ENCODE peak calls at places on chromosomes 3 and 15, in seven cellular contexts. W, J, F, G, Q, R and N are unnamed samples.

GRCh38 chr15:45469027-45469426 is 53.5 kb downstream of the SLC30A4 start:
- DNase-seq in Q (no peak), F (no peak), R (no peak), J (no peak), G (no peak), W (no peak), N (no peak)

GRCh38 chr15:63628123-63628822 is 31.1 kb downstream of the FBXL22 start:
- DNase-seq in W (no peak), F (no peak), R (peak; percentile 10), Q (no peak), J (no peak), G (peak; percentile 64), N (no peak)

GRCh38 chr3:37024092-37024491 is 30.8 kb downstream of the MLH1 start:
- DNase-seq in J (no peak), R (peak; percentile 29), Q (peak; percentile 17), W (peak; percentile 43), G (no peak), F (no peak), N (no peak)

GRCh38 chr3:126117786-126118185 is 33.9 kb upstream of the SLC41A3 start:
- DNase-seq in G (peak; percentile 8), J (peak; percentile 51), W (no peak), Q (no peak), F (no peak), R (no peak), N (peak; percentile 6)

GRCh38 chr3:134798681-134799311 is 3.7 kb downstream of the EPHB1 start:
- DNase-seq in G (no peak), W (no peak), R (no peak), J (no peak), Q (no peak), F (no peak), N (no peak)

GRCh38 chr3:133271491-133271890 is 128.4 kb upstream of the BFSP2 start:
- DNase-seq in Q (no peak), G (no peak), W (peak; percentile 28), F (no peak), R (no peak), J (no peak), N (no peak)

GRCh38 chr15:84863480-84864428 is 20.7 kb upstream of the SLC28A1 start:
- DNase-seq in R (peak; percentile 21), J (no peak), G (no peak), F (no peak), Q (no peak), W (peak; percentile 24), N (no peak)

GRCh38 chr3:126342991-126343661 is 14.1 kb downstream of the KLF15 start:
- DNase-seq in G (peak; percentile 14), W (peak; percentile 59), R (peak; percentile 28), J (peak; percentile 65), F (peak; percentile 26), Q (no peak), N (peak; percentile 21)

GRCh38 chr15:45583731-45584639 is 3.2 kb upstream of the BLOC1S6 start:
- DNase-seq in J (no peak), R (no peak), Q (no peak), W (no peak), G (no peak), F (no peak), N (no peak)

GRCh38 chr3:170483485-170484262 is 65.0 kb downstream of the CLDN11 start:
- DNase-seq in G (no peak), F (no peak), W (no peak), J (no peak), Q (no peak), R (peak; percentile 29), N (no peak)

GRCh38 chr3:127388412-127388811 is 100.6 kb upstream of the PRR20G start:
- DNase-seq in W (no peak), F (no peak), G (no peak), Q (no peak), R (no peak), J (peak; percentile 24), N (no peak)

GRCh38 chr3:30614373-30614772 is 8.0 kb downstream of the TGFBR2 start:
- DNase-seq in R (no peak), J (no peak), G (no peak), W (no peak), F (no peak), Q (no peak), N (no peak)

GRCh38 chr3:173371848-173372487 is 25.6 kb upstream of the NLGN1 start:
- DNase-seq in R (peak; percentile 50), W (peak; percentile 49), F (peak; percentile 29), G (no peak), J (no peak), Q (no peak), N (peak; percentile 30)

GRCh38 chr3:161117646-161118045 is 12.5 kb upstream of the B3GALNT1 start:
- DNase-seq in J (no peak), W (no peak), F (no peak), Q (no peak), R (no peak), G (no peak), N (no peak)

GRCh38 chr3:140576444-140576843 is 101.4 kb upstream of the TRIM42 start:
- DNase-seq in F (no peak), R (no peak), Q (no peak), J (no peak), W (no peak), G (no peak), N (no peak)

GRCh38 chr3:152192936-152193672 is 75.6 kb upstream of the MBNL1 start:
- DNase-seq in W (no peak), J (no peak), Q (no peak), F (no peak), G (no peak), R (no peak), N (no peak)

GRCh38 chr3:8745619-8746370 is 12.2 kb downstream of the CAV3 start:
- DNase-seq in F (no peak), J (peak; percentile 58), W (no peak), Q (no peak), R (no peak), G (no peak), N (no peak)

GRCh38 chr3:143596957-143597642 is 251.2 kb downstream of the SLC9A9 start:
- DNase-seq in Q (no peak), J (no peak), W (no peak), F (peak; percentile 6), R (no peak), G (no peak), N (no peak)
- TF ChIP-seq CTCF in Q (no peak), J (no peak), W (no peak), F (no peak), R (no peak), G (no peak), N (no peak)

GRCh38 chr3:142596726-142597088 is 514 bp downstream of the PLS1 start:
- DNase-seq in W (no peak), J (no peak), Q (no peak), G (no peak), R (no peak), F (no peak), N (no peak)
- TF ChIP-seq CTCF in W (no peak), J (no peak), Q (no peak), G (no peak), R (no peak), F (no peak), N (no peak)

DNA sequence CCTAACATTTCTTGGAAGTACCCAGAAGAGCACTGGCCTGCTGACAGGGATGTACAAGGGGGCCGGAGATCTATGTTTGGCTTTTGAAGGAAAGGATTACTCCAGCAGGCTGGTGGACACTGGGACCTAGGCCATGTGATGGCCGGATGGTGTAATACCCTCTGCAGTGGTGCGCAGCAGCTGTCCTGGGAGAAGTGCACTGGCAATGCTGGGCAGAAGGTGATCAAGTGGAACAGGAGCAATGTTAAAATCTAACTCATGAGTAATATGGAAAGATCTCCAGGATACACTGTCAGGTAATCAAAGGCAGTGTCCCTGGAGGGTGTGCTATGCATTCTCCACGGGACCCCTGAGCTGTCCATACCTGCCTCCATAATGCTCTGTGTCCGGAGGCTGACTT is 71.2 kb upstream of the POMGNT2 start:
- DNase-seq in Q (no peak), J (no peak), G (no peak), F (no peak), R (no peak), W (no peak), N (no peak)
- TF ChIP-seq CTCF in Q (no peak), J (no peak), G (no peak), F (no peak), R (no peak), W (no peak), N (no peak)

DNA sequence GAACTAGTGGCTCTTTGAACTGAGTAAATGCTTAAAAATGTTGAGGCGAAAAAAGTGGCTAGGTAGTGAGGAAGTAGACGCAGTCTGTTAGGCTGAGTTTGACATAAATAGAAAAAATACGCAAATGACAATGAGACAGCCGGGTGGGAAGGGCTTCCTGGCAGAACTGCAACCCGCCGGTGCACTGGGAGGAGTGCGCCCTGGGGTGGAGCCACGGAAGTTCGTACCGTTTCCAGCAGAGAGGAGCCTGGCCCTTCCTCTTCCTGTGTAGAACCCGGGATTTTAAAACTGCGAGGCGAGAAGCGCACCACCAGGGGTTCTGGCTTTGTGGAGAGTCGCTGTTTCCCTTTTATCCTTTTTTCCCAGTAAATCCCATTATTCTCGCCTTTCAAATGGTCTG is 602.6 kb downstream of the PYDC2 start:
- DNase-seq in G (no peak), W (peak; percentile 2), F (peak; percentile 4), R (no peak), J (no peak), Q (no peak), N (no peak)
- TF ChIP-seq CTCF in G (no peak), W (no peak), F (no peak), R (no peak), J (no peak), Q (no peak), N (no peak)

DNA sequence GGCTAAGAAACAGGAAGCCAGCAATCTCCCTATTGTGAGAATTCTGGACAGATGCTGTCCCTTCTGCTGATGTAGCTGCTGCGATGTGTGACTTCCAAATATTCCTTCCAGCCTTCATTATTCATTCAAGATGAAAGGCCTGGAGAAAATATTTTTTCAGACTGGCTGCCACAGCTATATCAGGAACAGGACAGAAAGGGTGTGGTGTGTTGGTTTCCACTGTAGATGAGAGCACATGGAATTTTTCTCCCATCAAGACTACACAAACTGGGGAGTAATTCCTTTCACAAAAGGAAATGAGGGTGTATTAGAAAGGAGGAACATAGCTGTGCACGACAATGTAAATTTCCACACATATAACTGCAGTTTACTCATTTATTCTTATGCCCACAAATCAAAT is 213.4 kb downstream of the CPNE4 start:
- DNase-seq in G (no peak), J (no peak), Q (no peak), F (no peak), R (no peak), W (no peak), N (no peak)
- TF ChIP-seq CTCF in G (no peak), J (no peak), Q (no peak), F (no peak), R (no peak), W (no peak), N (no peak)

GRCh38 chr15:39564972-39565665 is 15.8 kb upstream of the THBS1 start:
- DNase-seq in F (no peak), J (no peak), Q (no peak), R (no peak), W (no peak), G (no peak), N (no peak)
- TF ChIP-seq CTCF in F (no peak), J (no peak), Q (no peak), R (no peak), W (no peak), G (no peak), N (no peak)